ENCODE peak calls at places on chromosomes 1 and 21, in six cellular contexts. G is activated T-helper 1 cell treated with anti-CD3 and anti-CD28 coated beads, Interleukin-12 subunit alpha, Interleukin-12 subunit beta, Interleukin-2, Interleukin-4 antibody, amounts not matched to agents 30 ng/mL and 10 ng/mL and 1 ng/mL, durations not matched to agents 14 hours and 24 hours and 36 hours; I is H4; L is pancreas; H is T-helper 1 cell; R is stimulated activated CD8-positive, alpha-beta memory T cell treated with anti-CD3 and anti-CD28 coated beads, Interleukin-4, amount 100 ng/mL, for 48 hours. N is an unnamed sample.

GRCh38 chr1:45765999-45766792 is 15.7 kb upstream of the IPP start:
- DNase-seq in G (no peak), I (no peak), L (no peak), H (no peak), R (no peak), N (no peak)

GRCh38 chr1:206851611-206852010 is 13.8 kb upstream of the IL20 start:
- DNase-seq in G (no peak), I (no peak), L (no peak), H (no peak), R (no peak), N (no peak)

GRCh38 chr1:74426208-74426932 is 86.0 kb downstream of the LRRC53 start:
- DNase-seq in G (no peak), I (no peak), L (no peak), H (no peak), R (no peak), N (no peak)

GRCh38 chr1:25728301-25728935 is 71.6 kb upstream of the SELENON start:
- DNase-seq in G (no peak), I (no peak), L (no peak), H (no peak), R (no peak), N (no peak)

GRCh38 chr1:152086785-152087184 is 2.1 kb downstream of the TCHHL1 start:
- DNase-seq in G (no peak), I (no peak), L (no peak), H (no peak), R (no peak), N (peak; percentile 40)

GRCh38 chr1:68791800-68792199 is 294.9 kb upstream of the DEPDC1 start:
- DNase-seq in G (no peak), I (no peak), L (no peak), H (no peak), R (no peak), N (no peak)

GRCh38 chr1:115833806-115834205 is 7.1 kb downstream of the NHLH2 start:
- DNase-seq in G (no peak), I (peak; percentile 5), L (no peak), H (no peak), R (no peak), N (no peak)

GRCh38 chr1:151372411-151372934 is at the start of gene SELENBP1:
- DNase-seq in G (no peak), I (no peak), L (peak; percentile 94), H (no peak), R (no peak), N (peak; percentile 57)

GRCh38 chr1:30242722-30243465 is 480.5 kb downstream of the MATN1 start:
- DNase-seq in G (no peak), I (no peak), L (no peak), H (no peak), R (no peak), N (no peak)

GRCh38 chr1:149936076-149936991 is at the start of gene MTMR11:
- DNase-seq in G (no peak), I (peak; percentile 31), L (no peak), H (no peak), R (no peak), N (peak; percentile 43)

GRCh38 chr1:151343587-151343986 is 3.5 kb downstream of the RFX5 start:
- DNase-seq in G (no peak), I (no peak), L (no peak), H (no peak), R (no peak), N (no peak)

GRCh38 chr1:9371391-9371935 is 78.8 kb downstream of the SPSB1 start:
- DNase-seq in G (no peak), I (no peak), L (no peak), H (no peak), R (no peak), N (no peak)

GRCh38 chr1:157112186-157112867 is 12.7 kb upstream of the ETV3L start:
- DNase-seq in G (no peak), I (no peak), L (no peak), H (no peak), R (no peak), N (no peak)

GRCh38 chr1:24925963-24926362 is 4.1 kb downstream of the RUNX3 start:
- DNase-seq in G (no peak), I (no peak), L (no peak), H (no peak), R (no peak), N (no peak)

GRCh38 chr1:208387908-208388756 is 143.9 kb upstream of the PLXNA2 start:
- DNase-seq in G (no peak), I (no peak), L (no peak), H (no peak), R (no peak), N (no peak)

GRCh38 chr1:37161171-37161570 is 126.9 kb upstream of the GRIK3 start:
- DNase-seq in G (no peak), I (no peak), L (no peak), H (no peak), R (no peak), N (no peak)

GRCh38 chr1:115814685-115815398 is 26.1 kb downstream of the NHLH2 start:
- DNase-seq in G (no peak), I (no peak), L (no peak), H (no peak), R (no peak), N (no peak)

GRCh38 chr1:1910033-1910465 is 5.0 kb upstream of the CALML6 start:
- DNase-seq in G (no peak), I (no peak), L (peak; percentile 13), H (no peak), R (no peak), N (no peak)

GRCh38 chr1:222095606-222096475 is 354.0 kb upstream of the DUSP10 start:
- DNase-seq in G (peak; percentile 25), I (peak; percentile 31), L (no peak), H (peak; percentile 42), R (peak; percentile 75), N (peak; percentile 80)

GRCh38 chr1:204961765-204962419 is 81.1 kb upstream of the CNTN2 start:
- DNase-seq in G (no peak), I (no peak), L (no peak), H (no peak), R (no peak), N (peak; percentile 53)

GRCh38 chr1:2528016-2528415 is 1.6 kb upstream of the PANK4 start:
- DNase-seq in G (no peak), I (no peak), L (no peak), H (no peak), R (no peak), N (no peak)

GRCh38 chr1:207045466-207045865 is 5.5 kb downstream of the YOD1 start:
- DNase-seq in G (no peak), I (no peak), L (no peak), H (no peak), R (no peak), N (no peak)

GRCh38 chr1:204513117-204513716 is 3.0 kb upstream of the MDM4 start:
- DNase-seq in G (peak; percentile 47), I (no peak), L (no peak), H (peak; percentile 55), R (peak; percentile 58), N (no peak)

GRCh38 chr1:110288111-110288510 is 51.1 kb upstream of the RBM15 start:
- DNase-seq in G (no peak), I (no peak), L (no peak), H (no peak), R (no peak), N (no peak)

GRCh38 chr21:34801519-34802132 is 132.8 kb downstream of the CLIC6 start:
- DNase-seq in G (no peak), I (peak; percentile 30), L (no peak), H (no peak), R (no peak), N (peak; percentile 13)

GRCh38 chr1:46110521-46110920 is 21.9 kb downstream of the PIK3R3 start:
- DNase-seq in G (no peak), I (no peak), L (no peak), H (no peak), R (no peak), N (no peak)

GRCh38 chr1:167627865-167628641 is 2.0 kb upstream of the RCSD1 start:
- DNase-seq in G (peak; percentile 82), I (peak; percentile 42), L (no peak), H (peak; percentile 67), R (peak; percentile 80), N (peak; percentile 84)

GRCh38 chr1:233569636-233570035 is 44.3 kb upstream of the KCNK1 start:
- DNase-seq in G (no peak), I (no peak), L (no peak), H (no peak), R (no peak), N (no peak)

GRCh38 chr1:99570486-99571089 is 75.3 kb upstream of the PALMD start:
- DNase-seq in G (no peak), I (no peak), L (no peak), H (no peak), R (no peak), N (no peak)

N was measured in OCI-M1.